ENCODE peak calls at places on chromosomes 4 and X, in nine cellular contexts. X, U, Z, Y, R, T, S, I and H are unnamed samples.

GRCh38 chr4:145720656-145721055 is 40.7 kb downstream of the C4orf51 start:
- DNase-seq in X (no peak), U (no peak), Z (no peak), Y (no peak), R (no peak), T (no peak), S (no peak), I (no peak), H (no peak)

GRCh38 chr4:127660486-127660885 is 27.7 kb downstream of the INTU start:
- DNase-seq in X (no peak), U (no peak), Z (no peak), Y (no peak), R (no peak), T (no peak), S (no peak), I (no peak), H (no peak)

GRCh38 chr4:2246384-2247127 is 4.6 kb upstream of the HAUS3 start:
- DNase-seq in X (no peak), U (no peak), Z (no peak), Y (no peak), R (no peak), T (no peak), S (no peak), I (no peak), H (no peak)

GRCh38 chr4:44448548-44449443 is at the start of gene KCTD8:
- DNase-seq in X (peak; percentile 91), U (peak; percentile 40), Z (no peak), Y (peak; percentile 82), R (peak; percentile 87), T (no peak), S (no peak), I (peak; percentile 39), H (peak; percentile 43)

GRCh38 chrX:10725071-10725470 is 104.7 kb upstream of the MID1 start:
- DNase-seq in X (no peak), U (no peak), Z (no peak), Y (peak; percentile 4), R (peak; percentile 52), T (no peak), S (no peak), I (peak; percentile 11), H (no peak)

GRCh38 chr4:152310223-152310622 is 225.7 kb downstream of the FBXW7 start:
- DNase-seq in X (peak; percentile 27), U (no peak), Z (no peak), Y (no peak), R (peak; percentile 88), T (peak; percentile 76), S (no peak), I (peak; percentile 63), H (peak; percentile 58)

GRCh38 chrX:136215559-136215958 is 35.6 kb downstream of the MAP7D3 start:
- DNase-seq in X (no peak), U (no peak), Z (no peak), Y (no peak), R (peak; percentile 43), T (no peak), S (no peak), I (no peak), H (no peak)

GRCh38 chr4:140004580-140005314 is 149.2 kb downstream of the MAML3 start:
- DNase-seq in X (no peak), U (no peak), Z (no peak), Y (no peak), R (peak; percentile 48), T (peak; percentile 3), S (no peak), I (no peak), H (peak; percentile 45)

GRCh38 chr4:38145033-38145673 is 185.0 kb downstream of the PTTG2 start:
- DNase-seq in X (peak; percentile 45), U (no peak), Z (no peak), Y (no peak), R (no peak), T (no peak), S (no peak), I (no peak), H (peak; percentile 67)

GRCh38 chrX:10217218-10217617 is 60.4 kb downstream of the CLCN4 start:
- DNase-seq in X (no peak), U (no peak), Z (no peak), Y (no peak), R (peak; percentile 9), T (no peak), S (no peak), I (no peak), H (no peak)

GRCh38 chrX:19347916-19348315 is 4.2 kb downstream of the PDHA1 start:
- DNase-seq in X (no peak), U (no peak), Z (no peak), Y (no peak), R (no peak), T (no peak), S (no peak), I (no peak), H (peak; percentile 17)

GRCh38 chrX:78075787-78076389 is 28.2 kb upstream of the PGK1 start:
- DNase-seq in X (no peak), U (no peak), Z (no peak), Y (no peak), R (peak; percentile 22), T (no peak), S (no peak), I (peak; percentile 31), H (no peak)

GRCh38 chrX:105876658-105877057 is 54.3 kb downstream of the NRK start:
- DNase-seq in X (no peak), U (no peak), Z (no peak), Y (no peak), R (peak; percentile 64), T (no peak), S (no peak), I (no peak), H (peak; percentile 37)

GRCh38 chr4:4854649-4855292 is 4.7 kb upstream of the MSX1 start:
- DNase-seq in X (no peak), U (no peak), Z (no peak), Y (no peak), R (no peak), T (no peak), S (no peak), I (no peak), H (no peak)

GRCh38 chr4:29708473-29708872 is 1011.7 kb upstream of the PCDH7 start:
- DNase-seq in X (peak; percentile 55), U (no peak), Z (no peak), Y (peak; percentile 39), R (peak; percentile 83), T (peak; percentile 43), S (no peak), I (peak; percentile 61), H (peak; percentile 83)

GRCh38 chrX:79645749-79646148 is 278.6 kb upstream of the ITM2A start:
- DNase-seq in X (no peak), U (no peak), Z (no peak), Y (no peak), R (no peak), T (no peak), S (no peak), I (no peak), H (no peak)

GRCh38 chr4:182343435-182343834 is 100.2 kb downstream of the TENM3 start:
- DNase-seq in X (no peak), U (no peak), Z (no peak), Y (no peak), R (no peak), T (no peak), S (no peak), I (no peak), H (no peak)

GRCh38 chr4:721261-722171 is 15.9 kb downstream of the PCGF3 start:
- DNase-seq in X (peak; percentile 92), U (no peak), Z (no peak), Y (peak; percentile 12), R (no peak), T (no peak), S (no peak), I (no peak), H (peak; percentile 84)

GRCh38 chr4:71406459-71406963 is 67.7 kb downstream of the SLC4A4 start:
- DNase-seq in X (peak; percentile 26), U (no peak), Z (no peak), Y (no peak), R (peak; percentile 56), T (no peak), S (no peak), I (no peak), H (peak; percentile 65)

GRCh38 chr4:37717575-37717974 is 31.4 kb upstream of the RELL1 start:
- DNase-seq in X (peak; percentile 74), U (no peak), Z (no peak), Y (peak; percentile 60), R (peak; percentile 52), T (no peak), S (no peak), I (peak; percentile 51), H (peak; percentile 72)

GRCh38 chr4:87811977-87812376 is 12.6 kb downstream of the IBSP start:
- DNase-seq in X (no peak), U (no peak), Z (no peak), Y (no peak), R (peak; percentile 3), T (no peak), S (no peak), I (no peak), H (no peak)

GRCh38 chr4:128757712-128758111 is 51.8 kb upstream of the JADE1 start:
- DNase-seq in X (no peak), U (no peak), Z (no peak), Y (no peak), R (no peak), T (no peak), S (no peak), I (no peak), H (no peak)

GRCh38 chrX:142977128-142977914 is 48.4 kb upstream of the SPANXN4 start:
- DNase-seq in X (no peak), U (no peak), Z (no peak), Y (no peak), R (no peak), T (no peak), S (no peak), I (no peak), H (no peak)

GRCh38 chr4:20178902-20179576 is 72.7 kb upstream of the SLIT2 start:
- DNase-seq in X (no peak), U (no peak), Z (no peak), Y (no peak), R (no peak), T (no peak), S (no peak), I (no peak), H (no peak)

GRCh38 chr4:154332681-154333421 is 158.7 kb downstream of the DCHS2 start:
- DNase-seq in X (no peak), U (no peak), Z (no peak), Y (no peak), R (no peak), T (no peak), S (peak; percentile 1), I (no peak), H (peak; percentile 22)

GRCh38 chrX:37652589-37653271 is 32.9 kb upstream of the XK start:
- DNase-seq in X (no peak), U (no peak), Z (no peak), Y (no peak), R (no peak), T (no peak), S (no peak), I (no peak), H (no peak)

GRCh38 chrX:130081421-130082045 is 28.8 kb downstream of the ELF4 start:
- DNase-seq in X (no peak), U (no peak), Z (no peak), Y (no peak), R (no peak), T (no peak), S (no peak), I (no peak), H (no peak)

GRCh38 chr4:182215171-182215570 is 28.0 kb upstream of the TENM3 start:
- DNase-seq in X (no peak), U (no peak), Z (no peak), Y (no peak), R (no peak), T (no peak), S (no peak), I (no peak), H (peak; percentile 42)

GRCh38 chr4:86972997-86973396 is 38.2 kb downstream of the AFF1 start:
- DNase-seq in X (no peak), U (peak; percentile 48), Z (no peak), Y (peak; percentile 55), R (peak; percentile 62), T (no peak), S (no peak), I (no peak), H (peak; percentile 56)